ENCODE peak calls at places on chromosomes 1 and 21, in eight cellular contexts. R, Y, U, P, G, B, O and K are unnamed samples.

GRCh38 chr1:150528196-150528595 is 12.6 kb downstream of the FALEC start:
- DNase-seq in Y (no peak), G (no peak), U (no peak), P (peak), O (no peak), R (no peak), B (no peak), K (no peak)

GRCh38 chr1:1268284-1268682 is 5.4 kb downstream of the UBE2J2 start:
- DNase-seq in G (no peak), R (no peak), Y (no peak), U (no peak), O (no peak), P (no peak), B (no peak), K (no peak)

GRCh38 chr1:50419192-50419906 is 3.9 kb downstream of the DMRTA2 start:
- DNase-seq in G (no peak), U (no peak), Y (peak), P (no peak), B (no peak), R (no peak), O (no peak), K (no peak)

GRCh38 chr1:112955678-112956502 is at the start of gene SLC16A1:
- DNase-seq in P (peak), U (peak), G (peak), Y (peak), B (peak), O (peak), R (peak), K (peak)

GRCh38 chr1:96538883-96539282 is 182.7 kb upstream of the PTBP2 start:
- DNase-seq in B (no peak), U (no peak), G (peak), P (peak), O (peak), Y (no peak), R (no peak), K (peak)

GRCh38 chr1:204726478-204726877 is 40.9 kb upstream of the LRRN2 start:
- DNase-seq in U (no peak), R (no peak), G (no peak), P (peak), Y (no peak), O (no peak), B (peak), K (no peak)

GRCh38 chr1:61445269-61445825 is 279.6 kb downstream of the TM2D1 start:
- DNase-seq in U (no peak), G (no peak), P (no peak), O (no peak), Y (no peak), R (no peak), B (no peak), K (no peak)

GRCh38 chr21:45747802-45748445 is 104.4 kb downstream of the PCBP3 start:
- DNase-seq in O (no peak), B (peak), Y (no peak), R (no peak), P (peak), G (peak), U (no peak), K (peak)

GRCh38 chr1:69029649-69030048 is 532.8 kb upstream of the DEPDC1 start:
- DNase-seq in O (no peak), R (no peak), G (no peak), Y (no peak), U (no peak), B (no peak), P (no peak), K (no peak)

GRCh38 chr1:204579681-204580080 is 63.5 kb downstream of the MDM4 start:
- DNase-seq in P (no peak), G (no peak), B (no peak), R (no peak), U (no peak), Y (no peak), O (no peak), K (no peak)

GRCh38 chr1:165551469-165551868 is 7.7 kb downstream of the LRRC52 start:
- DNase-seq in Y (no peak), U (no peak), B (no peak), R (no peak), G (no peak), O (no peak), P (no peak), K (no peak)

GRCh38 chr1:106526650-106527049 is 529.8 kb upstream of the PRMT6 start:
- DNase-seq in B (peak), O (no peak), G (no peak), U (no peak), P (peak), Y (no peak), R (no peak), K (peak)

GRCh38 chr1:208242186-208242585 is 2.0 kb downstream of the PLXNA2 start:
- DNase-seq in Y (peak), B (no peak), P (no peak), U (no peak), O (no peak), R (no peak), G (no peak), K (no peak)

GRCh38 chr1:35264035-35264434 is 4.5 kb upstream of the ZMYM4 start:
- DNase-seq in Y (no peak), G (no peak), P (no peak), U (no peak), R (no peak), B (no peak), O (no peak), K (no peak)

GRCh38 chr1:59670662-59671061 is 144.1 kb upstream of the HOOK1 start:
- DNase-seq in R (no peak), G (no peak), P (no peak), Y (no peak), B (no peak), U (no peak), O (no peak), K (no peak)

GRCh38 chr1:97277891-97278662 is 556.5 kb downstream of the PTBP2 start:
- DNase-seq in O (no peak), U (no peak), G (no peak), B (peak), Y (no peak), R (no peak), P (peak), K (peak)